ENCODE peak calls at places on chromosomes 11 and 22, in nine cellular contexts. L, N, G, T, B, I, X, Q and M are unnamed samples.
A peak's percentile ranks its signal among the peaks of the same experiment; 100 is the strongest.

GRCh38 chr22:17705565-17706450 is 67.3 kb downstream of the BCL2L13 start:
- DNase-seq in N (no peak), T (no peak), Q (no peak), L (no peak), G (peak; percentile 6), I (no peak), X (no peak), B (no peak), M (no peak)

GRCh38 chr11:66151273-66151672 is 81.2 kb downstream of the PACS1 start:
- DNase-seq in L (no peak), B (no peak), G (no peak), N (no peak), I (peak; percentile 34), Q (no peak), X (no peak), T (no peak), M (no peak)

GRCh38 chr22:39177456-39177775 is 24.9 kb upstream of the CBX7 start:
- DNase-seq in T (no peak), G (no peak), X (no peak), N (no peak), Q (no peak), B (no peak), I (no peak), L (no peak), M (no peak)

GRCh38 chr11:112632866-112633505 is 328.2 kb upstream of the NCAM1 start:
- DNase-seq in X (no peak), T (no peak), B (no peak), L (no peak), I (no peak), G (no peak), Q (peak; percentile 33), N (no peak), M (no peak)

GRCh38 chr11:102318469-102318868 is 1.2 kb downstream of the BIRC3 start:
- DNase-seq in L (no peak), Q (no peak), X (no peak), I (no peak), N (no peak), T (no peak), B (no peak), G (peak; percentile 48), M (no peak)

GRCh38 chr11:492416-493226 is 14.4 kb downstream of the RNH1 start:
- DNase-seq in T (no peak), L (peak; percentile 53), I (no peak), N (no peak), Q (no peak), G (no peak), X (no peak), B (no peak), M (no peak)

GRCh38 chr11:59429924-59430516 is 3.8 kb upstream of the OR5A2 start:
- DNase-seq in N (no peak), T (no peak), G (peak; percentile 45), L (no peak), Q (peak; percentile 3), X (no peak), B (peak; percentile 63), I (peak; percentile 13), M (no peak)

GRCh38 chr11:13227676-13228255 is 49.8 kb upstream of the BMAL1 start:
- DNase-seq in T (no peak), Q (no peak), I (no peak), N (no peak), L (no peak), X (no peak), G (no peak), B (no peak), M (no peak)

GRCh38 chr11:102267602-102268001 is 49.7 kb upstream of the BIRC3 start:
- DNase-seq in I (no peak), N (no peak), L (no peak), B (no peak), G (peak; percentile 81), Q (peak; percentile 73), X (no peak), T (no peak), M (no peak)

GRCh38 chr11:119258983-119259382 is 52.8 kb downstream of the CBL start:
- DNase-seq in B (no peak), Q (no peak), I (no peak), X (no peak), T (no peak), N (no peak), L (no peak), G (peak; percentile 4), M (no peak)

GRCh38 chr22:21569459-21570161 is 2.1 kb downstream of the UBE2L3 start:
- DNase-seq in T (no peak), G (no peak), I (no peak), X (no peak), L (no peak), N (no peak), B (no peak), Q (no peak), M (no peak)

GRCh38 chr22:47630741-47631534 is 868.5 kb downstream of the TBC1D22A start:
- DNase-seq in B (no peak), N (no peak), L (no peak), X (no peak), I (no peak), G (no peak), Q (no peak), T (no peak), M (no peak)

GRCh38 chr11:44901120-44901519 is 49.6 kb downstream of the TP53I11 start:
- DNase-seq in Q (no peak), I (no peak), B (no peak), T (no peak), G (no peak), N (no peak), X (no peak), L (no peak), M (no peak)

GRCh38 chr11:2562181-2562581 is 117.4 kb downstream of the KCNQ1 start:
- DNase-seq in L (peak; percentile 33), T (peak; percentile 63), B (no peak), Q (no peak), N (no peak), I (peak; percentile 0), G (no peak), X (peak; percentile 14), M (no peak)

GRCh38 chr22:49962751-49963646 is 2.4 kb downstream of the PIM3 start:
- DNase-seq in L (peak; percentile 75), G (no peak), I (no peak), T (peak; percentile 80), Q (no peak), X (peak; percentile 32), N (no peak), B (no peak), M (peak; percentile 31)

GRCh38 chr11:65210361-65210731 is 28.6 kb downstream of the CAPN1 start:
- DNase-seq in T (peak; percentile 55), X (no peak), N (no peak), Q (no peak), B (no peak), L (no peak), G (no peak), I (no peak), M (no peak)

GRCh38 chr11:17531071-17531817 is 13.0 kb downstream of the USH1C start:
- DNase-seq in Q (peak; percentile 54), B (no peak), N (no peak), G (no peak), T (no peak), L (no peak), X (no peak), I (no peak), M (no peak)

GRCh38 chr11:58254936-58255335 is 13.1 kb downstream of the OR10W1 start:
- DNase-seq in L (no peak), G (peak; percentile 18), T (no peak), Q (no peak), N (no peak), B (no peak), X (no peak), I (no peak), M (no peak)

GRCh38 chr11:44930588-44931302 is 19.9 kb downstream of the TP53I11 start:
- DNase-seq in T (no peak), N (no peak), I (no peak), B (no peak), X (no peak), L (no peak), Q (no peak), G (no peak), M (no peak)

GRCh38 chr11:61814958-61815789 is 1.6 kb downstream of the FADS1 start:
- DNase-seq in I (peak; percentile 85), L (peak; percentile 92), Q (peak; percentile 89), X (peak; percentile 98), N (peak; percentile 31), G (peak; percentile 95), B (peak; percentile 99), T (peak; percentile 98), M (peak; percentile 99)
- TF ChIP-seq CTCF in I (no peak), L (no peak), Q (no peak), X (no peak), N (no peak), G (no peak), B (no peak), T (no peak), M (no peak)

GRCh38 chr11:46543564-46543963 is 50.3 kb downstream of the AMBRA1 start:
- DNase-seq in T (no peak), X (no peak), N (no peak), B (no peak), G (no peak), I (no peak), L (no peak), Q (no peak), M (no peak)
- H3K36me3 ChIP-seq in T (peaks cover 23% of the 10 kb centered on the region), X (peaks cover 87% of the 10 kb centered on the region), N (peaks cover 30% of the 10 kb centered on the region), B (peaks cover 44% of the 10 kb centered on the region), G (peaks cover 41% of the 10 kb centered on the region), I (no peaks in the 10 kb centered on the region), L (no peaks in the 10 kb centered on the region), Q (peaks cover 45% of the 10 kb centered on the region), M (peaks cover 92% of the 10 kb centered on the region)

DNA sequence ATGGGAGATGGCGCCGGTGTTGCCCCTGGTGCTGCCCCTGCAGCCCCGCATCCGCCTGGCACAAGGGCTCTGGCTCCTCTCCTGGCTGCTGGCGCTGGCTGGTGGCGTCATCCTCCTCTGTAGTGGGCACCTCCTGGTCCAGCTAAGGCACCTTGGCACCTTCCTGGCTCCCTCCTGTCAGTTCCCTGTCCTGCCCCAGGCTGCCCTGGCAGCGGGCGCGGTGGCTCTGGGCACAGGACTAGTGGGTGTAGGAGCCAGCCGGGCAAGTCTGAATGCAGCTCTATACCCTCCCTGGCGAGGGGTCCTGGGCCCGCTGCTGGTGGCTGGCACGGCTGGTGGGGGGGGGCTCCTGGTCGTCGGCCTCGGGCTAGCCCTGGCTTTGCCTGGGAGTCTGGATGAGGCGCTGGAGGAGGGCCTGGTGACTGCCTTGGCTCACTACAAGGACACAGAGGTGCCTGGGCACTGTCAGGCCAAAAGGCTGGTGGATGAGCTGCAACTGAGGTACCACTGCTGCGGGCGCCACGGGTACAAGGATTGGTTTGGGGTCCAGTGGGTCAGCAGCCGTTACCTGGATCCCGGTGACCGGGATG is 313 bp downstream of the ROM1 start:
- DNase-seq in Q (no peak), I (peak; percentile 37), G (no peak), T (peak; percentile 87), B (no peak), L (no peak), X (no peak), N (no peak), M (peak; percentile 36)
- H3K4me3 ChIP-seq in Q (no peak overlapping the region), I (peak overlapping the region; percentile 23), G (peak overlapping the region; percentile 14), T (peak overlapping the region; percentile 53), B (no peak overlapping the region), L (no peak overlapping the region), X (no peak overlapping the region), N (peak overlapping the region; percentile 80), M (peak overlapping the region; percentile 83)

DNA sequence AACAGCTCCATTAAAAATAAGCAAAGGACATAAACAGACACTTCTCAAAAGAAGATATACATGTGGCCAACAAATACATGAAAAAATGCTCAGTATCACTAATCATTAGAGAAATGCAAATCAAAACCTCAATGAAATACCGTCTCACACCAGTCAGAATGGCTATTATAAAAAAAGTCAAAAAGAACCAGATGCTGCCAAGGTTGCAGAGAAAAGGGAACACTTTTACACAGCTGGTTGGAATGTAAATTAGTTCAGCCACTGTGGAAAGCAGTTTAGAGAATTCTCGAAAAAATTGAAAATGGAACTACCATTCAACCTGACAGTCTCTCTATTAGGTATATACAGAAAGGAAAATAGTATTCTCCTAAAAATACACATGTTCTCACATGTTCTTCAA is 102.4 kb upstream of the FIBIN start:
- DNase-seq in Q (peak; percentile 10), X (no peak), I (no peak), B (no peak), N (no peak), L (no peak), G (no peak), T (no peak), M (no peak)
- TF ChIP-seq CTCF in Q (no peak), X (no peak), I (no peak), B (no peak), N (no peak), L (no peak), G (no peak), T (no peak), M (no peak)